ENCODE peak calls at places on chromosome 16, in five cellular contexts. N is heart left ventricle, O is testis, B is SK-N-SH, S is Peyer's patch. C is an unnamed sample. For H3K4me1, the result is how much of the 10 kb centered on the place peaks cover.

GRCh38 chr16:66419527-66419926 is 7.6 kb upstream of the BEAN1 start:
- DNase-seq in N (no peak), O (no peak), B (no peak), S (no peak), C (no peak)

GRCh38 chr16:48025359-48025758 is 130.4 kb downstream of the ABCC12 start:
- DNase-seq in N (no peak), O (no peak), B (no peak), S (no peak), C (no peak)

GRCh38 chr16:4411684-4412083 is 4.7 kb downstream of the CORO7 start:
- DNase-seq in N (peak), O (peak), B (peak), S (no peak), C (no peak)

GRCh38 chr16:23863511-23864422 is 28.0 kb downstream of the PRKCB start:
- DNase-seq in N (no peak), O (no peak), B (no peak), S (no peak), C (no peak)

GRCh38 chr16:57270221-57271062 is 14.0 kb downstream of the PLLP start:
- DNase-seq in N (no peak), O (no peak), B (peak), S (no peak), C (no peak)

GRCh38 chr16:64823676-64824075 is 298.2 kb downstream of the CDH11 start:
- DNase-seq in N (no peak), O (no peak), B (no peak), S (no peak), C (no peak)

GRCh38 chr16:75087040-75087979 is 29.3 kb downstream of the LDHD start:
- DNase-seq in N (peak), O (peak), B (peak), S (no peak), C (peak)

GRCh38 chr16:31386157-31386984 is 6.8 kb upstream of the ITGAD start:
- DNase-seq in N (no peak), O (no peak), B (no peak), S (no peak), C (no peak)

GRCh38 chr16:72722552-72722951 is 325.4 kb downstream of the ZFHX3 start:
- DNase-seq in N (no peak), O (no peak), B (no peak), S (no peak), C (no peak)

DNA sequence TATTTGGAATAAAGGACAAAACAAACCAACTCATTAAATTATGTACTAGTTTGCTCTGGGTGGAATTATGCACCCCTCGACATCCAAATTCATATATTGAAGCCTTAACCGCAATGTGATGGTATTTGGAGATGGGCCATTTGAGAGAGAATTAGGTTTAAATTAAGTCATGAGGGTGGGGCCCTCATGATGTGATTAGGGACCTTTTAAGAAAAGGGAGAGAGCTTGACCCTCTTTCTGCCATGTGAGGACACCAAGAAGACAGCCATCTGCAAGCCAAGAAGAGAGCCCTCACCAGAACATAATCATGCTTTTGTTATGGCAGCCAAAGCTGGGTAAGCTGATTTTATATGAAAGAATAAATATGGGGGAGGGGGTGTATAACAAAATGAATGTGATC is 2.0 kb downstream of the C16orf87 start:
- DNase-seq in N (no peak), O (no peak), B (no peak), S (no peak), C (no peak)
- H3K27ac ChIP-seq in N (no peak), O (peak), B (peak), S (no peak), C (no peak)

GRCh38 chr16:88505405-88506082 is 52.5 kb downstream of the ZFPM1 start:
- DNase-seq in N (no peak), O (peak), B (peak), S (peak), C (peak)
- TF ChIP-seq CTCF in N (peak), O (peak), B (peak), S (no peak), C (no peak)

GRCh38 chr16:25110392-25110947 is 1.1 kb upstream of the LCMT1 start:
- DNase-seq in N (no peak), O (no peak), B (no peak), S (no peak), C (no peak)
- H3K4me1 ChIP-seq in N (under half), O (under half), B (under half), S (under half), C (under half)

GRCh38 chr16:2486645-2487516 is 12.0 kb downstream of the TBC1D24 start:
- DNase-seq in N (peak), O (peak), B (no peak), S (peak), C (peak)
- H3K27ac ChIP-seq in N (peak), O (no peak), B (no peak), S (no peak), C (peak)

DNA sequence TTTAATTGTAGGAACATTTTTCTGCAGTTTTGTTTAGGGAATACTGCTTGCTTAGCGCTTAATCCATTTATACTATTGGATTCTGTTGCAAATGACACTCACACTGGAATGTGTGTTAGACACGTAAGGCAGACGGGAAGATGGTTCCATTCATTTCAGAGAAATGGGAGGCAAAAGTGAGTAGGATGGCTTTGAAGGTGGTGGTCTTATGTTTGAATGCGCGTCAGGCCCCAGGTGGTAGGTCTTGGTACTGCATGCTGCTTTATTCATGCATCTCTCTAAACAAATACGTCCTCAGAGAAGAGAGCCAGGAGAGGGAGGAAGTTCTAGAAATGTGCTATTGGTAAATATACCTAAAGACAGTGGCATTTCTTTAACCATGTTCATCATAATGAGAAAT is 997.6 kb upstream of the RBFOX1 start:
- DNase-seq in N (no peak), O (peak), B (peak), S (no peak), C (no peak)
- TF ChIP-seq CTCF in N (peak), O (peak), B (peak), S (no peak), C (no peak)

GRCh38 chr16:69940676-69941075 is 10.5 kb upstream of the CLEC18A start:
- DNase-seq in N (peak), O (no peak), B (no peak), S (no peak), C (no peak)
- H3K4me1 ChIP-seq in N (under half), O (under half), B (under half), S (under half), C (under half)

DNA sequence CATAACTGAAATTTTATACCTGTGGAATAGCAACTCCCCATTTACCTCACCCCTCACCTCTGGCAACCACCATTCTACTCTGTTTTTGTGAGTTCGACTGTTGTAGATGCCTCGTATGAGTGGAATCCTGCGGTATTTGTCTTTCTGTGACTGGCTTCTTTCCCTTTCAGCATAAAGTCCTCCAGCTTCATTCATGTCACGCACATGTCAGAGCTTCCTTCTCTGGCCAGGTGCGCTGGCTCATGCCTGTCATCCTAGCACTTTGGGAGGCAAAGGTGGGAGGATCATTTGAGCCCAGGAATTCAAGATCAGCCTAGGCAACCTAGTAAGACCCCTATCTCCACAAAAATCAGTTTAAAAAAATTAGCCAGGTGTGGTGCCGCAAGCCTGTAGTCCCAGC is 278.4 kb downstream of the PARN start:
- DNase-seq in N (no peak), O (no peak), B (no peak), S (no peak), C (no peak)
- H3K27ac ChIP-seq in N (no peak), O (no peak), B (no peak), S (no peak), C (no peak)

C was measured in thyroid gland.